ENCODE peak calls at places on chromosomes 6 and 20, in seven cellular contexts. P is SJSA1, Y is lower lobe of right lung, G is heart right ventricle, D is ovary, T is tibial artery, C is psoas muscle. H is an unnamed sample.

GRCh38 chr6:4421837-4422236 is 286.5 kb upstream of the ECI2 start:
- DNase-seq in P (no peak), Y (no peak), G (no peak), D (no peak), T (no peak), C (no peak), H (no peak)

GRCh38 chr6:13733178-13733851 is 21.7 kb upstream of the RANBP9 start:
- DNase-seq in P (no peak), Y (peak; percentile 55), G (peak; percentile 22), D (peak; percentile 88), T (peak; percentile 81), C (peak; percentile 81), H (no peak)

GRCh38 chr20:15654208-15654649 is 919.0 kb downstream of the KIF16B start:
- DNase-seq in P (no peak), Y (no peak), G (no peak), D (no peak), T (no peak), C (no peak), H (peak; percentile 63)

GRCh38 chr6:7378629-7379218 is 10.8 kb downstream of the CAGE1 start:
- DNase-seq in P (no peak), Y (no peak), G (no peak), D (no peak), T (no peak), C (no peak), H (no peak)

GRCh38 chr6:16204653-16205376 is 33.6 kb upstream of the GMPR start:
- DNase-seq in P (no peak), Y (no peak), G (no peak), D (no peak), T (no peak), C (no peak), H (no peak)

GRCh38 chr6:152004036-152004566 is 196.6 kb downstream of the ESR1 start:
- DNase-seq in P (no peak), Y (no peak), G (no peak), D (no peak), T (no peak), C (no peak), H (no peak)

GRCh38 chr6:8627085-8627861 is 191.9 kb upstream of the SLC35B3 start:
- DNase-seq in P (no peak), Y (no peak), G (no peak), D (no peak), T (no peak), C (no peak), H (no peak)

GRCh38 chr6:155272353-155273222 is 8.8 kb downstream of the CLDN20 start:
- DNase-seq in P (no peak), Y (no peak), G (no peak), D (peak; percentile 40), T (no peak), C (no peak), H (no peak)

GRCh38 chr20:43667341-43668132 is 623 bp downstream of the MYBL2 start:
- DNase-seq in P (peak; percentile 67), Y (no peak), G (no peak), D (no peak), T (no peak), C (no peak), H (peak; percentile 87)

GRCh38 chr6:170097505-170098427 is 193.1 kb downstream of the DLL1 start:
- DNase-seq in P (no peak), Y (no peak), G (no peak), D (peak; percentile 1), T (peak; percentile 45), C (no peak), H (no peak)

GRCh38 chr20:11799131-11799800 is 118.4 kb upstream of the BTBD3 start:
- DNase-seq in P (no peak), Y (no peak), G (no peak), D (no peak), T (no peak), C (no peak), H (no peak)

GRCh38 chr6:153437193-153437592 is 306.1 kb upstream of the RGS17 start:
- DNase-seq in P (no peak), Y (no peak), G (no peak), D (no peak), T (no peak), C (no peak), H (no peak)

GRCh38 chr20:2585811-2586210 is 49.4 kb downstream of the TMC2 start:
- DNase-seq in P (no peak), Y (no peak), G (no peak), D (no peak), T (no peak), C (no peak), H (no peak)

GRCh38 chr6:161161889-161162624 is 111.8 kb downstream of the AGPAT4 start:
- DNase-seq in P (peak; percentile 28), Y (no peak), G (no peak), D (no peak), T (no peak), C (no peak), H (no peak)

GRCh38 chr6:96626749-96627353 is 63.9 kb downstream of the FHL5 start:
- DNase-seq in P (no peak), Y (no peak), G (no peak), D (no peak), T (no peak), C (no peak), H (peak; percentile 15)

GRCh38 chr6:17610835-17611234 is 10.7 kb downstream of the FAM8A1 start:
- DNase-seq in P (no peak), Y (no peak), G (no peak), D (no peak), T (no peak), C (no peak), H (no peak)

GRCh38 chr6:124795879-124796838 is 166.1 kb upstream of the RNF217 start:
- DNase-seq in P (no peak), Y (no peak), G (peak; percentile 19), D (no peak), T (no peak), C (no peak), H (peak; percentile 22)

GRCh38 chr6:169048806-169049205 is 204.8 kb downstream of the THBS2 start:
- DNase-seq in P (no peak), Y (no peak), G (no peak), D (no peak), T (no peak), C (no peak), H (no peak)

GRCh38 chr6:81938991-81939773 is 186.7 kb upstream of the TENT5A start:
- DNase-seq in P (no peak), Y (no peak), G (no peak), D (no peak), T (no peak), C (no peak), H (no peak)

GRCh38 chr6:106257195-106257594 is 68.4 kb downstream of the ATG5 start:
- DNase-seq in P (no peak), Y (no peak), G (no peak), D (no peak), T (no peak), C (no peak), H (no peak)

GRCh38 chr6:106254636-106255035 is 70.9 kb downstream of the ATG5 start:
- DNase-seq in P (no peak), Y (no peak), G (no peak), D (no peak), T (no peak), C (no peak), H (no peak)

GRCh38 chr6:106258726-106259125 is 66.8 kb downstream of the ATG5 start:
- DNase-seq in P (no peak), Y (no peak), G (no peak), D (no peak), T (no peak), C (no peak), H (no peak)

GRCh38 chr6:106255306-106255705 is 70.3 kb downstream of the ATG5 start:
- DNase-seq in P (no peak), Y (no peak), G (no peak), D (no peak), T (no peak), C (no peak), H (no peak)

DNA sequence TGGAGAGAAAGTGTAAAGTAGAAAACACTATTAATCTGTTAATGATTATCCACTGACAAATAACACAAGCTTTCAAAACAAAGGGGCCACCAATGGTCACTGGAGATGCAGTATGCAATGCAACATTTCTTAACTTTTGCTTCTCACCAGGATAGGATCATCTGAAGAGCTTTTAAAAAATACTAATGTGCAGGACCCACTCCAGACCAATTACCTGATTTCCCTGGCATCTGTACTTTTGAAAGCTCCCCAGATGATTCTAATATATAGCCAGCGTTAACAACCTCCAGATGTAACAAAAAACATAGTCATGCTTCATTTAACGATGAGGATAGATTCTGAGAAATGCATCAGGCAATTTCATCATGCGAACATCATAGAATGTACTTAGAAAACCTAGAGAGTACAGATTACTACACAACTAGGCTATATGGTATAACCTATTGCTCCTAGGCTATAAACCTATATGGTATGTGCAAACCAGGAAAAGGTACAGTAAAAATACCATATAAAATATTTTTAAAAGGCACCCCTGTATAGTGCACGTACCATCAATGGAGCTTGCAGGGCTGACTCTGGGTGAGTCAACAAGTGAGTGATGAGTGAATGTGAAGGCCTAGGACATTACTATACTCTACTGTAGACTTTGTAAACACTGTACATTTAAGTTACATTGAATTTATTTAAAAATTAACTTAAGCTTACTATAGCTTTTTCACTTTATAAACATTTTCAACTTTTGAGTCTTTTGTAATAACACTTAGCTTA is 69.2 kb downstream of the ATG5 start:
- DNase-seq in P (no peak), Y (no peak), G (no peak), D (no peak), T (no peak), C (no peak), H (no peak)
- H3K4me3 ChIP-seq in P (no peak overlapping the region), Y (no peak overlapping the region), G (no peak overlapping the region), D (no peak overlapping the region), T (no peak overlapping the region), C (no peak overlapping the region), H (no peak overlapping the region)

GRCh38 chr6:157205473-157206358 is 117.6 kb downstream of the TMEM242 start:
- DNase-seq in P (no peak), Y (no peak), G (no peak), D (no peak), T (no peak), C (no peak), H (no peak)
- H3K36me3 ChIP-seq in P (peaks cover 41% of the 10 kb centered on the region), Y (peaks cover 82% of the 10 kb centered on the region), G (no peaks in the 10 kb centered on the region), D (no peaks in the 10 kb centered on the region), T (peaks cover 72% of the 10 kb centered on the region), C (no peaks in the 10 kb centered on the region), H (peaks cover 21% of the 10 kb centered on the region)

GRCh38 chr6:1607557-1608221 is 2.0 kb upstream of the FOXC1 start:
- DNase-seq in P (no peak), Y (no peak), G (no peak), D (no peak), T (peak; percentile 79), C (no peak), H (peak; percentile 93)
- H3K27me3 ChIP-seq in P (no peaks in the 10 kb centered on the region), Y (peaks cover 87% of the 10 kb centered on the region), G (peaks cover 67% of the 10 kb centered on the region), D (peaks cover 8% of the 10 kb centered on the region), T (no peaks in the 10 kb centered on the region), C (peaks cover 89% of the 10 kb centered on the region), H (peaks cover 84% of the 10 kb centered on the region)

DNA sequence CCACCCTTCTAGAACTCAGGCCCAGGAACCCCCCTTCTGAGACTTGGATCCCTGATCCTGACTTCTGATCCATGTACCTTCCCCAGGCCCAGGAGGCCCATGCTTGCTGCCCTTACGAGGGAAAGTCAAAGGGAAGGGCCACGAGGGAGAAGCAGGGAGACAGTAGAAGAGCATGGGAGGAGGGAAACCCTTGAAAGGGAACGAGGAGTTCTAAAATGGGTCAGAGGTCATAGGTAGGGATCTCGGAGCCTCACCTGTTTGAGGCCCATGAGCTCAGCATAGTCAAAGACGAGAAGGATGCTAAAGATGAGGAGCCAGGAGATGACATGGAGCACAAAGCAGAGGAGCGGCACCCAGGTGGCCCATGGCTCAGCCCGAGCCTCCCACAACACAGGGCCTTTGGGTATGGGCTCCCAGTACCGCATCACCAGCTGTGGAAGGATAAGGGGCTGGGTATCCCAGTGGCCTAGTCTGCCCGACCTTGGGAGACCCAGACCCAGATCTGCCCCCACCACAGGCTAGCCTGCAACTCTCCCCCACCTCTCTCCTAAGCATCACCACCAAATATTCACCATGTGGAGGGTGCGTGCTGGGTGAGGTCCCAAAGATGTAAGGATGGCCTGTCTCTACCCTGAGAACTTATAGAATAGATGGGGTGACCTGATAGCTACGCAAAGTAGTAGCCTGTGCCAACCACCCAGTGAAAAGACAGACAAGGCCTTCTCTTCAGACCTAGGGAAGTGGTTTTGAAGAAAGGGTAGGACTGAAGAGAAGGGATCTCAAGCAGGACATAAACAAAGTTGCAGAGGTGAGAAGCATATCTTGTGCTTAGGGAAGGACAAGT is 1.5 kb downstream of the NRM start:
- DNase-seq in P (no peak), Y (peak; percentile 35), G (no peak), D (no peak), T (peak; percentile 57), C (no peak), H (no peak)
- H3K4me3 ChIP-seq in P (no peak overlapping the region), Y (peak overlapping the region; percentile 64), G (peak overlapping the region; percentile 75), D (no peak overlapping the region), T (no peak overlapping the region), C (peak overlapping the region; percentile 85), H (no peak overlapping the region)

H was measured in H7.